ENCODE peak calls at places on chromosome 18, in seven cellular contexts. One of them, this sample, is unnamed.

GRCh38 chr18:78741381-78742340 is 238.0 kb upstream of the SALL3 start:
- DNase-seq in HEK293T: no peak
- DNase-seq in K562: no peak
- DNase-seq in HCT116: no peak
- DNase-seq in H1: no peak
- DNase-seq in GM12878: no peak
- DNase-seq in HepG2: no peak
- DNase-seq in this sample: no peak

GRCh38 chr18:9885170-9886004 is at the start of gene TXNDC2:
- DNase-seq in HEK293T: no peak
- DNase-seq in K562: peak; percentile 86
- DNase-seq in HCT116: no peak
- DNase-seq in H1: no peak
- DNase-seq in GM12878: no peak
- DNase-seq in HepG2: no peak
- DNase-seq in this sample: no peak

GRCh38 chr18:5770176-5770575 is 125.1 kb downstream of the TMEM200C start:
- DNase-seq in HEK293T: no peak
- DNase-seq in K562: no peak
- DNase-seq in HCT116: no peak
- DNase-seq in H1: no peak
- DNase-seq in GM12878: no peak
- DNase-seq in HepG2: no peak
- DNase-seq in this sample: no peak

GRCh38 chr18:45566025-45566740 is 49.1 kb upstream of the SLC14A2 start:
- DNase-seq in HEK293T: no peak
- DNase-seq in K562: no peak
- DNase-seq in HCT116: no peak
- DNase-seq in H1: no peak
- DNase-seq in GM12878: no peak
- DNase-seq in HepG2: no peak
- DNase-seq in this sample: no peak

GRCh38 chr18:75844102-75844604 is 416.6 kb upstream of the SMIM21 start:
- DNase-seq in HEK293T: no peak
- DNase-seq in K562: no peak
- DNase-seq in HCT116: no peak
- DNase-seq in H1: no peak
- DNase-seq in GM12878: no peak
- DNase-seq in HepG2: no peak
- DNase-seq in this sample: no peak

GRCh38 chr18:56473400-56474059 is 164.9 kb downstream of the TXNL1 start:
- DNase-seq in HEK293T: no peak
- DNase-seq in K562: peak; percentile 53
- DNase-seq in HCT116: no peak
- DNase-seq in H1: no peak
- DNase-seq in GM12878: no peak
- DNase-seq in HepG2: no peak
- DNase-seq in this sample: no peak

GRCh38 chr18:21739604-21740473 is 753 bp upstream of the MIB1 start:
- DNase-seq in HEK293T: no peak
- DNase-seq in K562: peak; percentile 48
- DNase-seq in HCT116: no peak
- DNase-seq in H1: no peak
- DNase-seq in GM12878: no peak
- DNase-seq in HepG2: no peak
- DNase-seq in this sample: no peak

GRCh38 chr18:74534981-74535649 is 815 bp downstream of the CNDP1 start:
- DNase-seq in HEK293T: no peak
- DNase-seq in K562: no peak
- DNase-seq in HCT116: no peak
- DNase-seq in H1: no peak
- DNase-seq in GM12878: peak; percentile 11
- DNase-seq in HepG2: no peak
- DNase-seq in this sample: no peak

GRCh38 chr18:48229445-48230052 is 179.6 kb downstream of the ZBTB7C start:
- DNase-seq in HEK293T: no peak
- DNase-seq in K562: no peak
- DNase-seq in HCT116: no peak
- DNase-seq in H1: no peak
- DNase-seq in GM12878: no peak
- DNase-seq in HepG2: no peak
- DNase-seq in this sample: peak; percentile 28

GRCh38 chr18:48325115-48325670 is 84.0 kb downstream of the ZBTB7C start:
- DNase-seq in HEK293T: no peak
- DNase-seq in K562: no peak
- DNase-seq in HCT116: no peak
- DNase-seq in H1: no peak
- DNase-seq in GM12878: no peak
- DNase-seq in HepG2: no peak
- DNase-seq in this sample: no peak

GRCh38 chr18:55268146-55268545 is 308.9 kb upstream of the CCDC68 start:
- DNase-seq in HEK293T: no peak
- DNase-seq in K562: no peak
- DNase-seq in HCT116: no peak
- DNase-seq in H1: no peak
- DNase-seq in GM12878: peak; percentile 94
- DNase-seq in HepG2: no peak
- DNase-seq in this sample: no peak
- TF ChIP-seq SP1 in HEK293T: no peak
- TF ChIP-seq SP1 in K562: no peak
- TF ChIP-seq SP1 in HCT116: no peak
- TF ChIP-seq SP1 in H1: no peak
- TF ChIP-seq SP1 in GM12878: peak; percentile 54
- TF ChIP-seq SP1 in HepG2: no peak
- TF ChIP-seq SP1 in this sample: no peak

GRCh38 chr18:22839488-22839930 is 93.6 kb upstream of the RBBP8 start:
- DNase-seq in HEK293T: no peak
- DNase-seq in K562: no peak
- DNase-seq in HCT116: no peak
- DNase-seq in H1: no peak
- DNase-seq in GM12878: no peak
- DNase-seq in HepG2: no peak
- DNase-seq in this sample: no peak

GRCh38 chr18:22840606-22841144 is 92.5 kb upstream of the RBBP8 start:
- DNase-seq in HEK293T: no peak
- DNase-seq in K562: no peak
- DNase-seq in HCT116: no peak
- DNase-seq in H1: no peak
- DNase-seq in GM12878: no peak
- DNase-seq in HepG2: no peak
- DNase-seq in this sample: no peak

GRCh38 chr18:22844184-22844583 is 88.9 kb upstream of the RBBP8 start:
- DNase-seq in HEK293T: no peak
- DNase-seq in K562: no peak
- DNase-seq in HCT116: no peak
- DNase-seq in H1: no peak
- DNase-seq in GM12878: no peak
- DNase-seq in HepG2: no peak
- DNase-seq in this sample: no peak

GRCh38 chr18:22844643-22845042 is 88.5 kb upstream of the RBBP8 start:
- DNase-seq in HEK293T: no peak
- DNase-seq in K562: no peak
- DNase-seq in HCT116: no peak
- DNase-seq in H1: no peak
- DNase-seq in GM12878: no peak
- DNase-seq in HepG2: no peak
- DNase-seq in this sample: no peak

GRCh38 chr18:22841840-22842239 is 91.3 kb upstream of the RBBP8 start:
- DNase-seq in HEK293T: no peak
- DNase-seq in K562: no peak
- DNase-seq in HCT116: no peak
- DNase-seq in H1: no peak
- DNase-seq in GM12878: no peak
- DNase-seq in HepG2: no peak
- DNase-seq in this sample: no peak
- TF ChIP-seq SP1 in HEK293T: no peak
- TF ChIP-seq SP1 in K562: no peak
- TF ChIP-seq SP1 in HCT116: no peak
- TF ChIP-seq SP1 in H1: no peak
- TF ChIP-seq SP1 in GM12878: no peak
- TF ChIP-seq SP1 in HepG2: no peak
- TF ChIP-seq SP1 in this sample: no peak

DNA sequence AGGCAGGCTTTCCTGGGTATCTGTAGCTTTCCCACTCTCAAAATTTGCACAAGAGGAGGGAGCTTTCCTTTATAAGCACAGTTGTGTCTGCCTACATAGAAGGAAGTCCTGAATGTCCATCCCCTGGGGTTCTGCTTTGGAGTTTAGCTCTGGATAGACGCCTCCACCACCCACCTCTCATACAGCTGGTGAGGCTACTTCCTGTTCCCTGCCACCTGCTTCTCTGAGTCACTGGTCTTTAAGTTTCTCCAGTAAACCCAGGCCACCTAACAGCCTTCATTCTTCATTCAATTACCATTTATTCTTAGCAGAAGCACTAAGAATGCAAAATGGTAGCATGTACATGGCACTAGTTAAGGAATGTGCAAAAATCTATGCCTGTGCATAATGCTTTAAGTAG is 407.8 kb downstream of the CDH2 start:
- DNase-seq in HEK293T: no peak
- DNase-seq in K562: no peak
- DNase-seq in HCT116: no peak
- DNase-seq in H1: no peak
- DNase-seq in GM12878: no peak
- DNase-seq in HepG2: no peak
- DNase-seq in this sample: no peak
- TF ChIP-seq SP1 in HEK293T: no peak
- TF ChIP-seq SP1 in K562: no peak
- TF ChIP-seq SP1 in HCT116: no peak
- TF ChIP-seq SP1 in H1: no peak
- TF ChIP-seq SP1 in GM12878: no peak
- TF ChIP-seq SP1 in HepG2: no peak
- TF ChIP-seq SP1 in this sample: no peak

DNA sequence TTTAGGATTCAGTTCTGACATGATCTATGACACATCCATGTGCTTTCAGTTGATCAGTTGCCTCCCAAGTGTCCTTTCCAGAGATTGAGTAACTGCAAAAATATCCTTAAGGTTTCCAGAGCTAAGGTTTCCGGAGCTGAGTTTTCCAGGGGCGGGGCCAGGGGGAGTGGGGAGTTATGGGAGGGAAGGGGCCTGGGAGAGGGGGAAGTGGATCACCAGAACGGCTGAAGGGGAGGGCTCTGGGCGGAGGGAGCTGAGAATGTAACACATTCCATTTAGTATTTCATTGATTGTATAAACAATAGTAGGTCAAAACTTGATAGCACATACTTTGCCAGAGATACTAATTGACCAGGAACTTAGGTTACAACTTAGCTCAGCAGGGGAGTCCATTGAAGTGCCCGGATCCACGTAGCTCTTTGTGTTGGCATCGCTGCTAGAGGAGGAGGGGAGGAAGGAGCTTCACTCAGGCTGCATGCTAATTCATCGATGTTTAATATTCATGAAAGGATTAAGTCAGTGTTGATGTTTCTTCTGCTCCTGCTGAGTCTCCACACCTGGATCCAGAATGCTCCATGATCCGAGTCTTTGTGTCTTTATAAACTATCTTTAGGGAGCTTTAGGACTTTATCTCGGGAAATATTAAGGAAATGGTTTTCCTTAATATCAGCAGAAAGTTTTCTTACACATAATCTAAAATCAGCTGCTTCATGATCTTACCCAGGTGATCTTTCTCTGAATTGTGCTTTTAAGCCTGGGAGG is 289.7 kb downstream of the ALPK2 start:
- DNase-seq in HEK293T: peak; percentile 21
- DNase-seq in K562: no peak
- DNase-seq in HCT116: no peak
- DNase-seq in H1: peak; percentile 29
- DNase-seq in GM12878: no peak
- DNase-seq in HepG2: no peak
- DNase-seq in this sample: peak; percentile 60
- TF ChIP-seq SP1 in HEK293T: no peak
- TF ChIP-seq SP1 in K562: no peak
- TF ChIP-seq SP1 in HCT116: no peak
- TF ChIP-seq SP1 in H1: peak; percentile 50
- TF ChIP-seq SP1 in GM12878: no peak
- TF ChIP-seq SP1 in HepG2: no peak
- TF ChIP-seq SP1 in this sample: peak; percentile 17

GRCh38 chr18:80119111-80119510 is 10.0 kb downstream of the ADNP2 start:
- DNase-seq in HEK293T: no peak
- DNase-seq in K562: no peak
- DNase-seq in HCT116: no peak
- DNase-seq in H1: no peak
- DNase-seq in GM12878: no peak
- DNase-seq in HepG2: no peak
- DNase-seq in this sample: no peak

GRCh38 chr18:80127635-80128034 is 18.6 kb downstream of the ADNP2 start:
- DNase-seq in HEK293T: no peak
- DNase-seq in K562: no peak
- DNase-seq in HCT116: no peak
- DNase-seq in H1: no peak
- DNase-seq in GM12878: no peak
- DNase-seq in HepG2: no peak
- DNase-seq in this sample: no peak

GRCh38 chr18:80126797-80127196 is 17.7 kb downstream of the ADNP2 start:
- DNase-seq in HEK293T: no peak
- DNase-seq in K562: no peak
- DNase-seq in HCT116: no peak
- DNase-seq in H1: no peak
- DNase-seq in GM12878: no peak
- DNase-seq in HepG2: no peak
- DNase-seq in this sample: no peak

GRCh38 chr18:80120932-80121331 is 11.9 kb downstream of the ADNP2 start:
- DNase-seq in HEK293T: no peak
- DNase-seq in K562: no peak
- DNase-seq in HCT116: no peak
- DNase-seq in H1: no peak
- DNase-seq in GM12878: no peak
- DNase-seq in HepG2: no peak
- DNase-seq in this sample: no peak

DNA sequence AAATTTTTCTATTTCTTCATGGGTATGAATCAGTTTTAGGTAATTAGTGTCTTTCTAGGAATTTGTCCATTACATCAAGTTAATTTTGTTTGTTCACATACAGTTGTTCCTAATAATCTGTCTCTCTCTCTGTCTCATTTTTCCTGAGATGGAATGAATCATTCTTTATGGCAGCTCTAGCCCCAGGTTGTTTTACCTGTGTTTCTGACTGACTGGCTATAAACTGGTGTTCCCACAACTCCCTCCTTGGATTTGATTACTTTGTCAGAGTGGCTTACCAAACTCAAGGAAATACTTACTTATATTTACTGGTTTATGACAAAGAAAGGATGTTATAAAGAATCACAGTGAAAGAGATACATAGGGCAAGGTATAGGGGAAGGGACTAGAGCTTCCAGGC is 15.1 kb downstream of the ADNP2 start:
- DNase-seq in HEK293T: no peak
- DNase-seq in K562: no peak
- DNase-seq in HCT116: no peak
- DNase-seq in H1: no peak
- DNase-seq in GM12878: no peak
- DNase-seq in HepG2: no peak
- DNase-seq in this sample: no peak
- TF ChIP-seq SP1 in HEK293T: no peak
- TF ChIP-seq SP1 in K562: no peak
- TF ChIP-seq SP1 in HCT116: no peak
- TF ChIP-seq SP1 in H1: no peak
- TF ChIP-seq SP1 in GM12878: no peak
- TF ChIP-seq SP1 in HepG2: no peak
- TF ChIP-seq SP1 in this sample: no peak

GRCh38 chr18:7926526-7926925 is 359.4 kb downstream of the PTPRM start:
- DNase-seq in HEK293T: peak; percentile 14
- DNase-seq in K562: peak; percentile 9
- DNase-seq in HCT116: peak; percentile 64
- DNase-seq in H1: no peak
- DNase-seq in GM12878: no peak
- DNase-seq in HepG2: peak; percentile 53
- DNase-seq in this sample: no peak
- TF ChIP-seq SP1 in HEK293T: no peak
- TF ChIP-seq SP1 in K562: no peak
- TF ChIP-seq SP1 in HCT116: peak; percentile 24
- TF ChIP-seq SP1 in H1: no peak
- TF ChIP-seq SP1 in GM12878: no peak
- TF ChIP-seq SP1 in HepG2: no peak
- TF ChIP-seq SP1 in this sample: no peak